ENCODE peak calls at places on chromosomes 3 and 15, in eight cellular contexts. Z, C, V, Y, F, S, A and Q are unnamed samples.

GRCh38 chr3:37262816-37263393 is 88.5 kb upstream of the LRRFIP2 start:
- DNase-seq in Z (no peak), C (no peak), V (no peak), Y (no peak), F (no peak), S (no peak), A (no peak), Q (no peak)

GRCh38 chr3:125602752-125603649 is 7.7 kb upstream of the OSBPL11 start:
- DNase-seq in Z (peak), C (no peak), V (no peak), Y (no peak), F (no peak), S (no peak), A (peak), Q (no peak)

GRCh38 chr3:109685084-109686079 is 348.0 kb upstream of the DPPA4 start:
- DNase-seq in Z (no peak), C (peak), V (no peak), Y (peak), F (no peak), S (no peak), A (peak), Q (no peak)

GRCh38 chr15:82944840-82945239 is 7.7 kb downstream of the HOMER2 start:
- DNase-seq in Z (no peak), C (no peak), V (no peak), Y (no peak), F (no peak), S (no peak), A (peak), Q (no peak)

GRCh38 chr3:197331131-197331530 is 32.7 kb upstream of the DLG1 start:
- DNase-seq in Z (peak), C (no peak), V (no peak), Y (peak), F (no peak), S (no peak), A (peak), Q (no peak)

GRCh38 chr3:148697311-148698189 is at the start of gene AGTR1:
- DNase-seq in Z (no peak), C (peak), V (peak), Y (peak), F (no peak), S (no peak), A (peak), Q (no peak)

GRCh38 chr15:93070136-93070535 is 18.9 kb downstream of the RGMA start:
- DNase-seq in Z (no peak), C (no peak), V (peak), Y (no peak), F (no peak), S (no peak), A (no peak), Q (no peak)

GRCh38 chr15:100932676-100933348 is 13.7 kb downstream of the LRRK1 start:
- DNase-seq in Z (no peak), C (no peak), V (no peak), Y (no peak), F (no peak), S (no peak), A (peak), Q (no peak)

GRCh38 chr3:126431103-126431534 is 36.4 kb downstream of the CFAP100 start:
- DNase-seq in Z (no peak), C (no peak), V (no peak), Y (no peak), F (no peak), S (no peak), A (no peak), Q (no peak)

GRCh38 chr15:69504352-69505040 is 51.9 kb downstream of the RPLP1 start:
- DNase-seq in Z (no peak), C (no peak), V (no peak), Y (no peak), F (no peak), S (no peak), A (no peak), Q (no peak)

GRCh38 chr3:22089284-22089683 is 338.3 kb upstream of the ZNF385D start:
- DNase-seq in Z (peak), C (no peak), V (peak), Y (no peak), F (no peak), S (no peak), A (peak), Q (no peak)

GRCh38 chr15:69027976-69028518 is 13.6 kb downstream of the NOX5 start:
- DNase-seq in Z (no peak), C (no peak), V (no peak), Y (no peak), F (no peak), S (no peak), A (no peak), Q (no peak)

GRCh38 chr3:31543375-31543774 is 10.7 kb downstream of the STT3B start:
- DNase-seq in Z (no peak), C (no peak), V (no peak), Y (no peak), F (no peak), S (no peak), A (peak), Q (no peak)

GRCh38 chr3:193313448-193313958 is 65.0 kb downstream of the ATP13A5 start:
- DNase-seq in Z (no peak), C (no peak), V (no peak), Y (no peak), F (no peak), S (no peak), A (no peak), Q (no peak)

GRCh38 chr3:148943531-148944200 is 47.7 kb upstream of the GYG1 start:
- DNase-seq in Z (peak), C (no peak), V (peak), Y (no peak), F (no peak), S (no peak), A (peak), Q (peak)

GRCh38 chr3:15361494-15362214 is 29.3 kb upstream of the SH3BP5 start:
- DNase-seq in Z (no peak), C (no peak), V (no peak), Y (no peak), F (peak), S (no peak), A (peak), Q (no peak)